ENCODE peak calls at places on chromosomes 6 and 20, in eight cellular contexts. C is heart left ventricle, S is sigmoid colon, Y is HCT116, P is spleen, M is GM12878, Z is IMR-90, U is Peyer's patch. G is an unnamed sample.

GRCh38 chr6:45619994-45620471 is 242.3 kb upstream of the SUPT3H start:
- DNase-seq in C (no peak), S (no peak), Y (no peak), P (no peak), M (no peak), Z (peak; percentile 63), U (no peak), G (no peak)

GRCh38 chr20:17498181-17498580 is 33.0 kb downstream of the BFSP1 start:
- DNase-seq in C (no peak), S (peak; percentile 28), Y (no peak), P (no peak), M (no peak), Z (peak; percentile 45), U (no peak), G (peak; percentile 37)

GRCh38 chr6:29813809-29814208 is 13.8 kb upstream of the HLA-G start:
- DNase-seq in C (no peak), S (no peak), Y (peak; percentile 71), P (no peak), M (no peak), Z (peak; percentile 8), U (no peak), G (no peak)

GRCh38 chr6:136526937-136527336 is 23.3 kb downstream of the MAP7 start:
- DNase-seq in C (no peak), S (no peak), Y (no peak), P (no peak), M (no peak), Z (no peak), U (no peak), G (no peak)

GRCh38 chr6:135506270-135506997 is 8.9 kb upstream of the AHI1 start:
- DNase-seq in C (no peak), S (no peak), Y (no peak), P (no peak), M (no peak), Z (peak; percentile 74), U (no peak), G (no peak)

GRCh38 chr6:6890400-6890858 is 217.3 kb upstream of the RREB1 start:
- DNase-seq in C (peak; percentile 76), S (no peak), Y (no peak), P (no peak), M (no peak), Z (no peak), U (no peak), G (no peak)

GRCh38 chr20:43529457-43530153 is 22.1 kb downstream of the L3MBTL1 start:
- DNase-seq in C (no peak), S (no peak), Y (no peak), P (no peak), M (no peak), Z (no peak), U (no peak), G (peak; percentile 17)

GRCh38 chr20:47543006-47543431 is 41.3 kb downstream of the NCOA3 start:
- DNase-seq in C (no peak), S (no peak), Y (no peak), P (no peak), M (no peak), Z (peak; percentile 43), U (no peak), G (no peak)

GRCh38 chr6:49666930-49667369 is 30.3 kb upstream of the RHAG start:
- DNase-seq in C (no peak), S (no peak), Y (no peak), P (no peak), M (no peak), Z (no peak), U (no peak), G (no peak)

GRCh38 chr20:20594171-20594530 is 118.3 kb downstream of the RALGAPA2 start:
- DNase-seq in C (no peak), S (no peak), Y (no peak), P (no peak), M (no peak), Z (peak; percentile 50), U (no peak), G (no peak)

GRCh38 chr20:63232235-63233060 is 3.3 kb upstream of the BIRC7 start:
- DNase-seq in C (no peak), S (no peak), Y (peak; percentile 72), P (no peak), M (no peak), Z (peak; percentile 96), U (no peak), G (no peak)

GRCh38 chr6:144345451-144345850 is 60.3 kb downstream of the UTRN start:
- DNase-seq in C (no peak), S (no peak), Y (no peak), P (no peak), M (no peak), Z (no peak), U (no peak), G (no peak)

GRCh38 chr6:17278289-17279061 is 2.7 kb upstream of the RBM24 start:
- DNase-seq in C (no peak), S (no peak), Y (no peak), P (no peak), M (no peak), Z (peak; percentile 64), U (no peak), G (no peak)
- H3K4me3 ChIP-seq in C (no peak overlapping the region), S (no peak overlapping the region), Y (peak overlapping the region; percentile 29), P (no peak overlapping the region), M (no peak overlapping the region), Z (no peak overlapping the region), U (no peak overlapping the region), G (no peak overlapping the region)

DNA sequence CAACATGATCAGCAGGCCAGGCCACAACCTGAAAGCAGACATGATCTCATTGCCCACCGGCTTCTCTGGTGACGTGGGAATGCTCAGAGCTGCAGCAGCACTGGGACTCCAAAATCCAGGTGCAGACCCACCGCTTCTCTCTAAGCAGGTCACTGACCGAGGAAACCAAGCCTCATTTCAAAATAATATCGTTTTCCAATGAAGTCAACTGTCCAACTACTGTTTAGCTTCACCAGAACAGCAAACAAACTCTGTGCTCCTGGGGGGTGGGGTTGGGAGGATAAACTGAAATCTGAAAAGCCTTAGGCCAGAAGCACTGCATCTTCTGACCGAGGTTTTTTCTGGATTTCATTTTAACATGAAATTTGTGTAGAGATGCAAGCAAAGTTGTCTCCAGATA is at the start of gene GPLD1:
- DNase-seq in C (no peak), S (no peak), Y (no peak), P (no peak), M (no peak), Z (no peak), U (no peak), G (no peak)
- TF ChIP-seq POLR2A in C (no peak), S (no peak), Y (no peak), P (no peak), M (no peak), Z (no peak), U (no peak), G (no peak)

GRCh38 chr20:34220581-34220980 is 20.6 kb upstream of the ASIP start:
- DNase-seq in C (no peak), S (no peak), Y (no peak), P (no peak), M (no peak), Z (peak; percentile 28), U (no peak), G (no peak)

GRCh38 chr20:34215711-34216381 is 25.4 kb upstream of the ASIP start:
- DNase-seq in C (peak; percentile 92), S (peak; percentile 83), Y (peak; percentile 64), P (peak; percentile 89), M (no peak), Z (peak; percentile 67), U (peak; percentile 46), G (peak; percentile 80)

GRCh38 chr20:34213213-34213612 is 28.0 kb upstream of the ASIP start:
- DNase-seq in C (no peak), S (no peak), Y (no peak), P (no peak), M (no peak), Z (no peak), U (no peak), G (no peak)

GRCh38 chr20:34211591-34211990 is 29.6 kb upstream of the ASIP start:
- DNase-seq in C (no peak), S (no peak), Y (no peak), P (no peak), M (no peak), Z (no peak), U (no peak), G (no peak)

GRCh38 chr20:34216382-34216742 is 24.9 kb upstream of the ASIP start:
- DNase-seq in C (no peak), S (no peak), Y (no peak), P (no peak), M (no peak), Z (no peak), U (no peak), G (no peak)
- TF ChIP-seq CTCF in C (no peak), S (no peak), Y (no peak), P (no peak), M (no peak), Z (no peak), U (no peak), G (no peak)

GRCh38 chr20:31871602-31871954 is 1.1 kb downstream of the TTLL9 start:
- DNase-seq in C (no peak), S (no peak), Y (no peak), P (no peak), M (no peak), Z (no peak), U (no peak), G (no peak)

GRCh38 chr20:31868853-31869672 is 1.3 kb downstream of the DUSP15 start:
- DNase-seq in C (no peak), S (no peak), Y (no peak), P (no peak), M (no peak), Z (no peak), U (no peak), G (peak; percentile 50)

GRCh38 chr20:31869942-31870702 is at the start of the genes DUSP15 and TTLL9:
- DNase-seq in C (peak; percentile 52), S (no peak), Y (no peak), P (peak; percentile 82), M (no peak), Z (no peak), U (no peak), G (no peak)

GRCh38 chr20:31870703-31871601 is 518 bp downstream of the TTLL9 start:
- DNase-seq in C (no peak), S (no peak), Y (no peak), P (no peak), M (no peak), Z (no peak), U (no peak), G (no peak)

GRCh38 chr20:31869673-31869941 is 720 bp downstream of the DUSP15 start:
- DNase-seq in C (no peak), S (no peak), Y (no peak), P (no peak), M (no peak), Z (no peak), U (no peak), G (no peak)
- H3K4me3 ChIP-seq in C (peak overlapping the region; percentile 60), S (peak overlapping the region; percentile 31), Y (no peak overlapping the region), P (peak overlapping the region; percentile 36), M (no peak overlapping the region), Z (no peak overlapping the region), U (peak overlapping the region; percentile 77), G (peak overlapping the region; percentile 72)

DNA sequence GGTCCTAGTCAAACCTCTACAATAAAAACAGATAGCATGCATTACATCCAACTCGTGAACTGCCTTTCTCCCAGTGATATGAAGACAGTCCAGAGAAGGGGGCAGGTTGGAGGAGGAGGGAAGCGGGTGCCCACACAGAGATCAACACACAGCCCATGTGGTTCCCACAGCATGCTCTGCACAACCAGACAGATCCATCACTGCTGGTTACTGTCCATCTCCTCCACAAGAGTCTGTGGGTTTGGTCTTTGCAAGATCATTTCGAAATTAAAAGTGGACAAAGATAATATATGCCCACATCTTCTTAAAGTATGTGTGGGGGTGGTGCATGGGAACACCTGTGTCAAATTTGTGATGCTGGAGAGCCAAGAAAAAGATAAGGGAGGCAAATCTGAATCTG is 215.5 kb downstream of the GMDS start:
- DNase-seq in C (no peak), S (no peak), Y (no peak), P (no peak), M (no peak), Z (no peak), U (no peak), G (no peak)
- TF ChIP-seq POLR2A in C (no peak), S (no peak), Y (no peak), P (no peak), M (no peak), Z (no peak), U (no peak), G (no peak)

G was measured in suprapubic skin.